ENCODE peak calls at places on chromosomes 13 and 19, in four cellular contexts. I is SK-N-SH, Q is GM12878, A is H1. Y is an unnamed sample.

GRCh38 chr13:46683879-46684278 is 113.1 kb downstream of the ESD start:
- DNase-seq in I (no peak), A (no peak), Q (no peak), Y (no peak)

GRCh38 chr13:44763604-44764311 is 187.6 kb upstream of the TSC22D1 start:
- DNase-seq in A (no peak), Q (no peak), I (no peak), Y (no peak)

GRCh38 chr19:15255359-15255990 is 23.2 kb upstream of the EPHX3 start:
- DNase-seq in I (no peak), Q (no peak), A (no peak), Y (no peak)

GRCh38 chr13:34017231-34017630 is 199.3 kb downstream of the RFC3 start:
- DNase-seq in A (no peak), Q (no peak), I (no peak), Y (no peak)

GRCh38 chr19:1262687-1263123 is 6.4 kb upstream of the CIRBP start:
- DNase-seq in A (no peak), I (no peak), Q (no peak), Y (no peak)

GRCh38 chr13:45627656-45628055 is 12.1 kb upstream of the ERICH6B start:
- DNase-seq in A (no peak), I (no peak), Q (no peak), Y (no peak)

GRCh38 chr19:34363094-34363493 is 1.9 kb upstream of the GPI start:
- DNase-seq in A (no peak), Q (no peak), I (no peak), Y (peak)

GRCh38 chr13:20808874-20809273 is 35.1 kb upstream of the EEF1AKMT1 start:
- DNase-seq in I (no peak), Q (no peak), A (no peak), Y (no peak)

GRCh38 chr13:43227721-43228120 is 204.3 kb downstream of the DNAJC15 start:
- DNase-seq in Q (no peak), A (no peak), I (no peak), Y (no peak)

GRCh38 chr19:41265376-41266153 is 1.4 kb downstream of the HNRNPUL1 start:
- DNase-seq in A (no peak), Q (no peak), I (peak), Y (peak)

GRCh38 chr19:42629191-42629590 is 34.5 kb upstream of the CEACAM8 start:
- DNase-seq in Q (no peak), I (no peak), A (no peak), Y (no peak)

GRCh38 chr19:10286803-10287737 is at the start of gene ICAM4:
- DNase-seq in I (peak), A (peak), Q (no peak), Y (peak)

GRCh38 chr19:51341976-51342580 is at the start of gene VSIG10L:
- DNase-seq in I (no peak), A (no peak), Q (no peak), Y (no peak)

GRCh38 chr19:14107581-14108461 is 9.7 kb downstream of the PRKACA start:
- DNase-seq in A (no peak), Q (no peak), I (no peak), Y (no peak)

GRCh38 chr13:24286624-24287023 is 22.8 kb upstream of the C1QTNF9 start:
- DNase-seq in I (no peak), Q (no peak), A (no peak), Y (no peak)

GRCh38 chr13:60267498-60268202 is 103.9 kb upstream of the DIAPH3 start:
- DNase-seq in Q (no peak), A (peak), I (no peak), Y (peak)

GRCh38 chr19:47511128-47511517 is 3.7 kb downstream of the NAPA start:
- DNase-seq in I (no peak), Q (no peak), A (no peak), Y (no peak)

GRCh38 chr19:3036119-3036794 is 7.2 kb upstream of the TLE2 start:
- DNase-seq in A (peak), I (peak), Q (peak), Y (peak)

GRCh38 chr19:29665215-29665825 is at the start of gene PLEKHF1:
- DNase-seq in I (peak), A (peak), Q (no peak), Y (peak)

GRCh38 chr13:25632166-25632888 is 260.6 kb downstream of the ATP8A2 start:
- DNase-seq in Q (no peak), I (no peak), A (peak), Y (no peak)

GRCh38 chr13:46575843-46576242 is 22.9 kb downstream of the LRCH1 start:
- DNase-seq in Q (no peak), A (no peak), I (no peak), Y (no peak)

GRCh38 chr19:38004505-38005223 is 97.7 kb downstream of the SIPA1L3 start:
- DNase-seq in Q (peak), I (peak), A (peak), Y (peak)

GRCh38 chr13:78660130-78660857 is 1.3 kb upstream of the OBI1 start:
- DNase-seq in A (no peak), I (peak), Q (no peak), Y (no peak)

GRCh38 chr19:18128044-18128443 is 24.9 kb upstream of the PIK3R2 start:
- DNase-seq in Q (no peak), A (no peak), I (no peak), Y (no peak)

GRCh38 chr19:12782424-12783225 is 7.3 kb upstream of the HOOK2 start:
- DNase-seq in I (peak), Q (no peak), A (peak), Y (peak)

GRCh38 chr19:15417699-15418098 is 1.1 kb downstream of the AKAP8L start:
- DNase-seq in I (no peak), A (no peak), Q (no peak), Y (peak)

GRCh38 chr13:74259641-74260040 is 125.4 kb upstream of the KLF12 start:
- DNase-seq in I (no peak), A (no peak), Q (no peak), Y (no peak)

GRCh38 chr19:35216026-35216832 is 12.3 kb downstream of the FAM187B start:
- DNase-seq in A (no peak), I (no peak), Q (no peak), Y (no peak)

GRCh38 chr19:46016426-46017094 is 6.3 kb downstream of the PGLYRP1 start:
- DNase-seq in I (peak), Q (peak), A (peak), Y (peak)

GRCh38 chr19:39093761-39094160 is 9.6 kb downstream of the ACP7 start:
- DNase-seq in A (no peak), Q (no peak), I (no peak), Y (no peak)

DNA sequence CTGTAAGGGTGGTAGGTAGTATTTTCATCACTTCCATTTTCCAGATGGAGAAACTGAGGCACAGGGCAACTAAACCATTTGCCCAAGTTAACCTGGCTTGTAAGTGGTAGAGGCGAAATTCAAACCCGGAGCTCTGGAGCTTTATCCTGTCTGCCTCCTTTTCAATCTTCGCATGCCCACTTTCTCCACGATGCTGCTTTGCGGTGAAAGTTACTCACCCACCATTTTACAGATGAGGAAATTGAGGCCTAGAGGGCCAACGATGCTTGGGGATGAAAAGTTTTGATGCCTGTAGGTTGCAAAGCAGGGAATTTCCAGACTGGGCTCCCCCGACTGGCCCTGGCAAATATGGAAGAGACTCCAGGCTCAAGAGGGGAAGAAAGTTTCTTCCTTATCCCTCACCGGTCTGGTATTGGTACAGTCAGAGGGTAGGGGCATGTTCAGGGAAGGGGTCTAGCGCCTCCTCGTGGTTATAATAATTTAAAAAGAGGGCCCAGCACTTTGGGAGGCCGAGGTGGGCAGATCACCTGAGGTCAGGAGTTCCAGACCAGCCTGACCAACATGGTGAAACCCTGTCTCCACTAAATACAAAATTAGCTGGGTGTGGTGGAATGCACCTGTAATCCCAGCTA is 1.9 kb upstream of the SH2D3A start:
- DNase-seq in I (peak), A (peak), Q (no peak), Y (peak)
- TF ChIP-seq NRF1 in I (no peak), A (no peak), Q (no peak), Y (no peak)

DNA sequence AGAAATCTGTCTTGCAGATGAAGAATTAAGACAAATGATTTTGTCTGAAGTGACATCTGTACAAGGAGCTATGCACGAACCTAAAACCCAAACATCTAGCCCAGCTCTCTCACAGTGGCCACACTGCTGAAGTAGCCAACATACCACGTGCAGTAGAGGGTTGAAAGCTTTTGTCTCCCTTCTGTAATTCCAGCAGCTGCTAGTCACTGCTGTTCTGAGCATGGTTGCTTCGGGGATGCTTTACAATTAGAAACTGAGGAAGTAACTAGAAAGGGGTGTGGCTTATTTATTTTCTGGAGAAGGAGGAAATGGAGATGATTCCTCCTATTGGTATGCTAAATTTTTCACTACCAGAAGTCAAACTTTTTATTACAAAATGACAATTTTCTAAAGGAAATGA is 192.9 kb upstream of the MIR17HG start:
- DNase-seq in A (no peak), Q (no peak), I (no peak), Y (no peak)
- TF ChIP-seq NRF1 in A (no peak), Q (no peak), I (no peak), Y (no peak)

DNA sequence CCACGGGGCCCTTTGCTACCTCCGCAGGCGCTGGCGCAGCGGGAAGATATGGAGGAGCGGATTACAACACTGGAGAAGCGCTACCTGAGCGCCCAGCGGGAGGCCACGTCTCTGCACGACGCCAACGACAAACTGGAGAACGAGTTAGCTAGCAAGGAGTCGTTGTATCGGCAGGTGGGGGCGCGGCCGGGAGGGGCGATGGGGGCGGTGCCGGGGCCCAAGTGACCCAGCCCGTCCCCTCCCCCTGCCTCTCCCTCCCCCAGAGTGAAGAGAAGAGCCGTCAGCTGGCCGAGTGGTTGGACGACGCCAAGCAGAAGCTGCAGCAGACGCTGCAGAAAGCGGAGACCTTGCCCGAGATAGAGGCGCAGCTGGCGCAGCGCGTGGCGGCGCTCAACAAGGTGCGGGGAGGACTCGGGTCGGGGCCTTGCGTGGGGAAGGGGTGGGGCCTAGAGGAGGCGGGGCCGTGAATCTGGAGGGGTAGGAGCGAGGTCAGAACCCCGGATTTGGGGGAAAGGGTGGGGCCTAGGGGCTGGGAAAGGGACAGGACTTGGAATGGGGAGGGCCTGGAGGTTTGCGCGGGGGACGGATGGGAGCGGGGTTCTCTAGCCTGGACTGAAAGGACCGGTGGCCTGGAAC is 13.7 kb downstream of the PPFIA3 start:
- DNase-seq in I (peak), A (peak), Q (no peak), Y (peak)
- TF ChIP-seq NRF1 in I (no peak), A (no peak), Q (no peak), Y (no peak)

GRCh38 chr13:48506092-48506701 is 26.7 kb downstream of the RCBTB2 start:
- DNase-seq in I (no peak), A (no peak), Q (no peak), Y (no peak)

GRCh38 chr13:48504606-48505369 is 28.1 kb downstream of the RCBTB2 start:
- DNase-seq in A (no peak), Q (no peak), I (no peak), Y (no peak)

GRCh38 chr13:48508001-48508400 is 24.9 kb downstream of the RCBTB2 start:
- DNase-seq in I (no peak), Q (no peak), A (no peak), Y (no peak)

GRCh38 chr13:48507024-48507423 is 25.9 kb downstream of the RCBTB2 start:
- DNase-seq in A (no peak), Q (no peak), I (no peak), Y (no peak)

GRCh38 chr13:48505597-48506091 is 27.2 kb downstream of the RCBTB2 start:
- DNase-seq in A (no peak), I (no peak), Q (peak), Y (no peak)
- TF ChIP-seq NRF1 in A (no peak), I (no peak), Q (no peak), Y (no peak)

GRCh38 chr13:94061316-94061715 is 418.2 kb downstream of the DCT start:
- DNase-seq in Q (no peak), A (no peak), I (no peak), Y (no peak)
- TF ChIP-seq NRF1 in Q (no peak), A (no peak), I (no peak), Y (no peak)

GRCh38 chr19:27777726-27778125 is 1435.2 kb downstream of the UQCRFS1 start:
- DNase-seq in Q (no peak), I (no peak), A (no peak), Y (no peak)
- TF ChIP-seq NRF1 in Q (no peak), I (no peak), A (no peak), Y (no peak)